ENCODE peak calls at places on chromosome 11, in five cellular contexts. W is tibial nerve, M is esophagus muscularis mucosa, Z is HepG2, S is transverse colon. F is an unnamed sample. For H3K4me1, the result is how much of the 10 kb centered on the place peaks cover.

GRCh38 chr11:76291576-76292526 is 85.5 kb upstream of the WNT11 start:
- DNase-seq in W (no peak), M (no peak), Z (peak), S (no peak), F (no peak)

GRCh38 chr11:58787903-58788302 is 56.2 kb upstream of the GLYAT start:
- DNase-seq in S (no peak), W (no peak), M (no peak), Z (no peak), F (no peak)

GRCh38 chr11:65588199-65589054 is 7.2 kb downstream of the KCNK7 start:
- DNase-seq in S (peak), Z (peak), M (no peak), W (no peak), F (peak)

GRCh38 chr11:63565728-63566127 is 2.5 kb upstream of the PLAAT2 start:
- DNase-seq in M (peak), Z (no peak), S (no peak), W (no peak), F (no peak)

GRCh38 chr11:106463796-106464201 is 386.3 kb downstream of the AASDHPPT start:
- DNase-seq in W (no peak), Z (peak), M (no peak), S (no peak), F (no peak)

GRCh38 chr11:44219830-44220778 is 89.8 kb downstream of the ALX4 start:
- DNase-seq in Z (no peak), W (no peak), S (no peak), M (no peak), F (no peak)

GRCh38 chr11:32008879-32009548 is 81.9 kb upstream of the RCN1 start:
- DNase-seq in M (no peak), W (no peak), S (no peak), Z (no peak), F (no peak)

GRCh38 chr11:58762284-58763119 is 30.8 kb upstream of the GLYAT start:
- DNase-seq in Z (peak), S (no peak), W (no peak), M (no peak), F (no peak)

GRCh38 chr11:67564230-67564629 is 19.4 kb upstream of the GSTP1 start:
- DNase-seq in M (no peak), W (no peak), Z (no peak), S (no peak), F (no peak)

GRCh38 chr11:121996574-121996973 is 119.4 kb downstream of the BLID start:
- DNase-seq in M (no peak), S (no peak), W (no peak), Z (no peak), F (no peak)

GRCh38 chr11:129331871-129332274 is 43.8 kb upstream of the BARX2 start:
- DNase-seq in S (peak), W (peak), Z (peak), M (no peak), F (peak)

GRCh38 chr11:77723024-77723423 is 85.4 kb upstream of the CLNS1A start:
- DNase-seq in W (no peak), Z (no peak), S (no peak), M (no peak), F (no peak)

GRCh38 chr11:73981051-73981805 is 1.4 kb downstream of the UCP2 start:
- DNase-seq in W (no peak), M (no peak), Z (no peak), S (no peak), F (no peak)

GRCh38 chr11:133064152-133064877 is 468.0 kb downstream of the OPCML start:
- DNase-seq in Z (peak), S (peak), W (peak), M (peak), F (peak)

GRCh38 chr11:127789887-127790286 is 789.3 kb upstream of the KIRREL3 start:
- DNase-seq in S (peak), M (no peak), W (no peak), Z (no peak), F (no peak)

GRCh38 chr11:37449146-37449545 is 851.1 kb upstream of the RAG2 start:
- DNase-seq in S (no peak), Z (no peak), M (no peak), W (no peak), F (no peak)

GRCh38 chr11:22711212-22711770 is 44.9 kb downstream of the GAS2 start:
- DNase-seq in W (no peak), M (no peak), S (no peak), Z (no peak), F (no peak)

GRCh38 chr11:83681045-83681781 is 395.0 kb upstream of the CCDC90B start:
- DNase-seq in M (no peak), S (no peak), W (no peak), Z (no peak), F (no peak)

GRCh38 chr11:110430267-110431211 is 791 bp downstream of the FDX1 start:
- DNase-seq in Z (peak), S (peak), W (no peak), M (no peak), F (peak)

GRCh38 chr11:86257446-86257845 is 12.9 kb downstream of the EED start:
- DNase-seq in S (no peak), Z (no peak), W (no peak), M (no peak), F (no peak)

GRCh38 chr11:57515332-57516060 is at the start of gene SLC43A1:
- DNase-seq in W (peak), Z (peak), S (peak), M (peak), F (peak)

GRCh38 chr11:20821046-20821445 is 151.7 kb downstream of the NELL1 start:
- DNase-seq in W (no peak), Z (no peak), S (no peak), M (no peak), F (no peak)

GRCh38 chr11:62858201-62858600 is 18.8 kb upstream of the WDR74 start:
- DNase-seq in S (no peak), W (no peak), M (no peak), Z (peak), F (no peak)

GRCh38 chr11:2688381-2689231 is 11.2 kb downstream of the KCNQ1OT1 start:
- DNase-seq in Z (no peak), S (no peak), M (no peak), W (no peak), F (no peak)

GRCh38 chr11:957201-957920 is 31.7 kb downstream of the AP2A2 start:
- DNase-seq in Z (no peak), M (no peak), S (no peak), W (no peak), F (no peak)

GRCh38 chr11:959608-960007 is 33.9 kb downstream of the AP2A2 start:
- DNase-seq in M (no peak), W (no peak), S (no peak), Z (peak), F (no peak)

GRCh38 chr11:955154-956049 is 29.7 kb downstream of the AP2A2 start:
- DNase-seq in M (no peak), Z (no peak), W (no peak), S (peak), F (no peak)

GRCh38 chr11:959027-959426 is 33.4 kb downstream of the AP2A2 start:
- DNase-seq in Z (no peak), W (no peak), S (no peak), M (no peak), F (no peak)

GRCh38 chr11:958101-958500 is 32.4 kb downstream of the AP2A2 start:
- DNase-seq in Z (no peak), M (no peak), W (no peak), S (no peak), F (no peak)
- TF ChIP-seq EP300 in Z (no peak), M (no peak), W (no peak), S (no peak), F (no peak)

GRCh38 chr11:27722945-27723344 is 22.7 kb upstream of the BDNF start:
- DNase-seq in Z (no peak), M (no peak), W (no peak), S (no peak), F (no peak)
- H3K4me3 ChIP-seq in Z (no peak), M (peak), W (peak), S (peak), F (peak)

GRCh38 chr11:10309163-10310093 is 4.6 kb downstream of the ADM start:
- DNase-seq in S (peak), M (peak), W (no peak), Z (peak), F (peak)

GRCh38 chr11:10310301-10310841 is 5.5 kb downstream of the ADM start:
- DNase-seq in Z (no peak), S (no peak), W (no peak), M (no peak), F (no peak)

GRCh38 chr11:10315083-10315482 is 10.2 kb downstream of the ADM start:
- DNase-seq in S (no peak), M (no peak), W (no peak), Z (no peak), F (no peak)

GRCh38 chr11:10314199-10315072 is 9.6 kb downstream of the ADM start:
- DNase-seq in M (no peak), S (no peak), Z (peak), W (no peak), F (no peak)

DNA sequence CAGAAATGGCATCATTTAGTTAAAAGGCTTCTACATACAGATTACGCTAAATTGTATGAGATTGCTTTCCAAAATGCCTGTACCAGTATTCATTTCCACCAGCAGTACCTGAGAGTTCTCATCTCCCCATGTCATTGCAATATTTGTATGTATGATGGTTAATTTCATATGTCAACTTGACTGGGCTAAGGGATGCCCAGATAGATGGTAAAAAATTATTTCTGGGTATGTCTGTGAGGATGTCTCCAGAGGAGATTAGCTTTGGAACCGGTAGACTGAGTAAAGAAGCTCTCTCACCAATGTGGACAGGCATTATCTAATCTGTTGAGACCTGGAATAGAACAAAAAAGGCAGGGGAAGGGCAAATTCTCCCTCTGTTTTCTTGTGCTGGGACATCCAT is 6.9 kb downstream of the ADM start:
- DNase-seq in Z (no peak), W (no peak), S (no peak), M (no peak), F (no peak)
- H3K4me1 ChIP-seq in Z (under half), W (under half), S (under half), M (under half), F (under half)

DNA sequence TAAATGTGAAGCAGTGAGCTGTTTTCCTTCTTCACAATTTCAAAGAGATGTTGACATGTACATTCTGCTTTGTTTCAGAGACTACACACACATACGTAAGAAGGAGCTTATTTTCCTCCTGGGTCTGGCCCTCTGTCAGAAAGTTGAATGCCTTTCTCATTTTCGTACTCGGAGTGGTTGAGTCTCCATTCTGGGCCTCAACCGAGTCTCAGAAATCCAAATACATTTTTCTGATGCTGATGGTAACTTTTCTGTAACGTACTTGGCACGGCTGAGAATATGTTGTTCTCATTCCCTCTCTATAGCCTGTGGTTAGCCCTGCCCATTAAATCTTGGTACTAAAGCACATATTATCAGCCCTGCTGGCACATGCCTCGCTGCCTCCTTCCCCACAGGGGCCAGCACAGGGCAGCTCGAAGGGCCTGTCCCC is 25.3 kb downstream of the PARVA start:
- DNase-seq in S (no peak), W (no peak), Z (no peak), M (peak), F (no peak)
- TF ChIP-seq EP300 in S (peak), W (no peak), Z (no peak), M (no peak), F (no peak)

GRCh38 chr11:11416502-11416901 is 63.5 kb upstream of the CSNK2A3 start:
- DNase-seq in M (no peak), Z (no peak), W (no peak), S (no peak), F (no peak)
- H3K4me3 ChIP-seq in M (no peak), Z (no peak), W (no peak), S (no peak), F (no peak)

DNA sequence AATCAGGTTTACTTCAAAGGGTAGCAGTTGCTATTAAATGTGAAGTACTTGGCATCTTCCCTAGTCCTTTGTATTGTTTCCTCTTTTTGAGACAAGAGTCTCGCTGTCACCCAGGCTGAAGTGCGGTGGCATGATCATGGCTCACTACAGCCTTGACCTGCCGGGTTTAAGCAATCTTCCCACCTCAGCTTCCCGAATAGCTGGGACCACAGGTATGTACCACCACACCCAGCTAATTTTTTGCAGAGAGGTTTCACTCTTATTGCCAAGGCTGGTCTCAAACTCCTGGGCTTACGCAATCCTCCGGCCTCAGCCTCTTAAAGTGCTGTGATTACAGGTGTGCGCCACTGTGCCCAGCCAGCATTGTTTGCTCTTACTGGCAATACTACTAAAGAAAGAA is 36.2 kb upstream of the RAPSN start:
- DNase-seq in W (no peak), Z (no peak), S (no peak), M (no peak), F (no peak)
- H3K4me1 ChIP-seq in W (under half), Z (under half), S (under half), M (under half), F (under half)

GRCh38 chr11:27444801-27445215 is 27.8 kb downstream of the LGR4 start:
- DNase-seq in M (no peak), W (no peak), Z (peak), S (no peak), F (no peak)
- TF ChIP-seq EP300 in M (no peak), W (no peak), Z (no peak), S (no peak), F (no peak)

DNA sequence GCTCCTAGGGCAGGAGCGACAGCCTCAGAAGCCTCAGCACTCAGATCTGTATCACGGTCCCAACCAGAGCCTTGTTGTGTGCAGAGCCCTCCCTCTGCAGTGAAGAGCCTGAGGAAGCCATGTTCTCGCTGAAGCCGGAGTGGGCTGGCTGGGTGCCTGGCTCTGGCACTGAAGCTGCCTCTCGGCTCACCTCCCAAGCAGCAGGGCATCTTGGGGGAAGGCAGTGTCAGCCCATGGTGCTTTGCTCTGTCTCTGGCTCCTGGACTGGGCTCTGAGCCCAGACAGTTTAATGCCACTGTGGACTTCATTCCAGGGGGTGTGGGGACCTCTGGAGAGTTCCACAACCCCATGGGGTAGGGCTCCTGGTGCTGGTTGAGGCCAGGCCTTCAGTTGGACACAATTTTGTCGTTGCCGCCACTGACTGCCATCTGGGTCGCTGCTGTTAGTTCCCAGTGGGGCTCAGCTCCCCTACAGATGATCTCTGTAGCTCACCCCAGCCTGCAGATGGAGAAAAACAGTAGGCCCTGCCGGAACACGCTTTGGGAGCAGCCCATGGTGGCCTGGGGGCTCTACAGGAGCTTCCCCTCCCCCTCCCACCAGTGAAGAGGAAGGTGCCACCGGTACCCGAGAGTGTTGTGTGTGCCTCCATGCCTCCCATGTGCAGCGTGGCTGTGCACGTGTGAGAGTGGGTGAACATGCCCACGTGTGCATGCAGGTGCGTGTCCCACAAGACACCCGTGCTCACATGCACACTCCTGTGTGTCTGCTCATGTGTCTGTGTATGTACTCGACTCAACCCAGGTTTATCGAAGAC is 86.5 kb upstream of the B3GAT1 start:
- DNase-seq in W (no peak), M (no peak), S (no peak), Z (no peak), F (peak)
- H3K4me3 ChIP-seq in W (no peak), M (no peak), S (no peak), Z (no peak), F (no peak)

DNA sequence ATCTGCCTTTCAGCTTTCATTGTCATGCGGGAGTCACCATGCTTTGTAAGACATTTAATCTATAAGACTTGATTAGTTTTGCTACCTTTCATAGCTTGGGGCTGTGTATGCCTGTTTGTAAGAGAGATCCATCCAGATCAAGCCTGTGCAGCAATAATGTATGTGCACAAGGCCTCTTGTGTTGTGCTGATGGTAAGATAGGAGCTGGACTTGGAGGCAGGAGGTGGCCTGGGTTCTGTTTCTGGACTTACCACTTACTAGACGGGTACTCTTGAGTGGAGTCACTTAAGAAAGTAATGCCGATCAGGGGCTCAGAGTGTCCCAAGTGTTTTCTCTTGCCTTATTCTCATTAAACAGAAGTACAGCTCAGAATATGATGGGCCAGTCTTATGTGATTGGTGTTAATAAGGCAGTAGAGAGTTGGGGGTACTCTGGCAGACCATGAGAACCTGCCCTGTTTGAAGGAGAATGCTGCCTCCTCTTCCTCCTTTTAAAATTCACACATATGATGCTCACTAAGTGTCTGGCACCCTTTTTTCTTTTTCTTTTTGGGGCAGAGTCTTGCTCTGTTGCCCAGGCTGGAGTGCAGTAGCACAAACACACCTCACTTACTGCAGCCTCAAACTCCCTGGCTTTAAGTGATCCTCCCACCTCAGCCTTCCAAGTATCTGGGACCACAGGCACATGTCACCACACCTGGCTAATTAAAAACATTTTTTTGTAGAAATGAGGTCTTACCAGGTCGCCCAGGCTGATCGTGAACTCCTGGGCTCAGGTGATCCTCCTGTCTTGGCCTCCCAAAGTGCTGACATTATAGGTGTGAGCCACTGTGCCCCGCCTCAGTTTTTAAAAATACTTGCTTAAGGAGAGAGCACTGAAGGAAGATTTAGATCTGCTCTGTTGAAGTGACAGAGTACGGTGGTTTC is 31.0 kb downstream of the PTPRJ start:
- DNase-seq in Z (no peak), W (no peak), S (no peak), M (no peak), F (no peak)
- H3K4me1 ChIP-seq in Z (under half), W (under half), S (under half), M (under half), F (half or more)

GRCh38 chr11:43145653-43146052 is 166.1 kb upstream of the API5 start:
- DNase-seq in Z (no peak), W (no peak), S (no peak), M (no peak), F (no peak)
- TF ChIP-seq EP300 in Z (no peak), W (no peak), S (no peak), M (no peak), F (no peak)

F was measured in stomach.